ENCODE peak calls at places on chromosomes 7 and 10, in four cellular contexts. Q is stimulated activated naive B cell treated with anti-CD40 and anti-IgM and Interleukin-4, amounts not matched to agents 10 μg/mL and 1 μg/mL and 100 μg/mL, for 72 hours; O is activated B cell treated with CpG ODN at 0.5 μM for 24 hours; W is T-cell. K is an unnamed sample.

GRCh38 chr10:60495357-60495756 is 105.7 kb upstream of the ANK3 start:
- ATAC-seq in Q (no peak), O (no peak), W (no peak), K (no peak)

GRCh38 chr10:1487288-1487687 is 250.0 kb downstream of the ADARB2 start:
- ATAC-seq in Q (no peak), O (no peak), W (no peak), K (no peak)

GRCh38 chr10:128086003-128086863 is 40.0 kb downstream of the MKI67 start:
- ATAC-seq in Q (no peak), O (no peak), W (no peak), K (peak)

GRCh38 chr7:132969520-132969919 is 112.4 kb downstream of the CHCHD3 start:
- ATAC-seq in Q (no peak), O (no peak), W (no peak), K (no peak)

GRCh38 chr7:35331730-35332678 is 78.1 kb upstream of the TBX20 start:
- ATAC-seq in Q (no peak), O (no peak), W (no peak), K (no peak)

GRCh38 chr7:23298141-23298851 is 843 bp upstream of the MALSU1 start:
- ATAC-seq in Q (no peak), O (no peak), W (no peak), K (no peak)

GRCh38 chr10:84447701-84448400 is 119.5 kb downstream of the CCSER2 start:
- ATAC-seq in Q (no peak), O (no peak), W (no peak), K (no peak)

GRCh38 chr10:15083674-15084501 is 4.7 kb downstream of the ACBD7 start:
- ATAC-seq in Q (no peak), O (no peak), W (no peak), K (no peak)

GRCh38 chr10:110091830-110092229 is 84.0 kb downstream of the ADD3 start:
- ATAC-seq in Q (no peak), O (no peak), W (no peak), K (no peak)

GRCh38 chr10:37301271-37301670 is 175.9 kb downstream of the ANKRD30A start:
- ATAC-seq in Q (no peak), O (no peak), W (no peak), K (no peak)

GRCh38 chr10:21172774-21173432 is 275.8 kb upstream of the NEBL start:
- ATAC-seq in Q (no peak), O (no peak), W (no peak), K (peak)

GRCh38 chr7:27587429-27587828 is 75.3 kb downstream of the HIBADH start:
- ATAC-seq in Q (peak), O (peak), W (no peak), K (no peak)

GRCh38 chr7:154592392-154592791 is 410.5 kb downstream of the PAXIP1 start:
- ATAC-seq in Q (no peak), O (no peak), W (no peak), K (no peak)

GRCh38 chr10:46237815-46238510 is 48.8 kb upstream of the ANTXRL start:
- ATAC-seq in Q (no peak), O (no peak), W (no peak), K (no peak)

GRCh38 chr10:92153-92552 is 43.1 kb upstream of the TUBB8 start:
- ATAC-seq in Q (no peak), O (no peak), W (no peak), K (no peak)

GRCh38 chr10:69045441-69046300 is 42.2 kb upstream of the SRGN start:
- ATAC-seq in Q (peak), O (no peak), W (peak), K (peak)

GRCh38 chr7:105306160-105306784 is 82.4 kb downstream of the SRPK2 start:
- ATAC-seq in Q (no peak), O (no peak), W (peak), K (no peak)

GRCh38 chr7:29146082-29146706 is at the start of gene CPVL:
- ATAC-seq in Q (no peak), O (no peak), W (no peak), K (peak)

GRCh38 chr7:26170663-26171062 is 18.7 kb downstream of the NFE2L3 start:
- ATAC-seq in Q (no peak), O (no peak), W (no peak), K (no peak)

GRCh38 chr10:17609523-17610079 is 7.6 kb downstream of the HACD1 start:
- ATAC-seq in Q (no peak), O (no peak), W (no peak), K (no peak)

GRCh38 chr10:37991655-37992054 is 15.2 kb upstream of the ZNF25 start:
- ATAC-seq in Q (no peak), O (no peak), W (no peak), K (no peak)

GRCh38 chr7:17056491-17057142 is 174.8 kb upstream of the AGR3 start:
- ATAC-seq in Q (no peak), O (no peak), W (no peak), K (no peak)

GRCh38 chr10:117652228-117653169 is 110.0 kb downstream of the EMX2 start:
- ATAC-seq in Q (peak), O (peak), W (no peak), K (peak)

GRCh38 chr10:54985732-54986131 is 184.7 kb upstream of the PCDH15 start:
- ATAC-seq in Q (no peak), O (no peak), W (no peak), K (no peak)

GRCh38 chr7:123602648-123603047 is 1.0 kb downstream of the ASB15 start:
- ATAC-seq in Q (no peak), O (no peak), W (no peak), K (no peak)

GRCh38 chr7:37947138-37947839 is 26.8 kb downstream of the EPDR1 start:
- ATAC-seq in Q (no peak), O (no peak), W (no peak), K (no peak)

GRCh38 chr7:139671967-139672366 is 105.8 kb downstream of the HIPK2 start:
- ATAC-seq in Q (no peak), O (no peak), W (no peak), K (no peak)

GRCh38 chr10:11018426-11018818 is 750 bp downstream of the CELF2 start:
- ATAC-seq in Q (peak), O (no peak), W (no peak), K (peak)

GRCh38 chr7:3158501-3158900 is 114.8 kb upstream of the CARD11 start:
- ATAC-seq in Q (no peak), O (no peak), W (no peak), K (no peak)

GRCh38 chr7:44632196-44632595 is 25.8 kb downstream of the OGDH start:
- ATAC-seq in Q (no peak), O (no peak), W (no peak), K (no peak)

GRCh38 chr7:116593359-116594075 is 68.7 kb downstream of the CAV1 start:
- ATAC-seq in Q (no peak), O (no peak), W (no peak), K (no peak)

GRCh38 chr10:97875391-97875790 is 25.7 kb downstream of the GOLGA7B start:
- ATAC-seq in Q (no peak), O (no peak), W (no peak), K (peak)

GRCh38 chr7:130868150-130868549 is 134.1 kb upstream of the KLF14 start:
- ATAC-seq in Q (no peak), O (no peak), W (no peak), K (peak)

GRCh38 chr7:21966271-21966670 is 20.6 kb upstream of the CDCA7L start:
- ATAC-seq in Q (peak), O (peak), W (no peak), K (peak)

GRCh38 chr10:92787557-92788152 is 60.7 kb upstream of the EXOC6 start:
- ATAC-seq in Q (no peak), O (no peak), W (no peak), K (no peak)

GRCh38 chr10:105964009-105964408 is 1200.5 kb downstream of the SORCS1 start:
- ATAC-seq in Q (no peak), O (no peak), W (no peak), K (no peak)

GRCh38 chr10:112374724-112375541 is 1.0 kb downstream of the ACSL5 start:
- ATAC-seq in Q (peak), O (peak), W (peak), K (peak)

GRCh38 chr7:128034830-128035229 is 3.6 kb upstream of the LRRC4 start:
- ATAC-seq in Q (no peak), O (no peak), W (no peak), K (no peak)

GRCh38 chr7:36002900-36003299 is 150.2 kb upstream of the EEPD1 start:
- ATAC-seq in Q (no peak), O (no peak), W (no peak), K (no peak)